ENCODE peak calls at places on chromosomes 2 and 18, in eight cellular contexts. N, M, H, R, C, K, J and P are unnamed samples.
A peak's percentile ranks its signal among the peaks of the same experiment; 100 is the strongest.

GRCh38 chr2:73285162-73285739 is 973 bp upstream of the FBXO41 start:
- DNase-seq in N (peak; percentile 31), H (no peak), C (peak; percentile 5), J (no peak), K (peak; percentile 93), M (peak; percentile 74), R (no peak), P (no peak)

GRCh38 chr2:11873346-11873745 is 126.9 kb downstream of the LPIN1 start:
- DNase-seq in M (no peak), C (no peak), J (no peak), N (no peak), R (no peak), K (no peak), H (no peak), P (no peak)

GRCh38 chr18:75208055-75208835 is 694 bp downstream of the PTGR3 start:
- DNase-seq in K (peak; percentile 57), C (peak; percentile 60), R (peak; percentile 72), N (peak; percentile 41), H (peak; percentile 71), J (peak; percentile 79), M (peak; percentile 78), P (no peak)

GRCh38 chr2:240078631-240079030 is 25.3 kb upstream of the OR6B3 start:
- DNase-seq in H (no peak), J (no peak), M (no peak), K (no peak), C (no peak), N (no peak), R (no peak), P (no peak)

GRCh38 chr2:11177871-11178598 is 22.8 kb downstream of the SLC66A3 start:
- DNase-seq in J (peak; percentile 56), C (no peak), M (no peak), K (peak; percentile 15), N (no peak), R (no peak), H (peak; percentile 37), P (no peak)

GRCh38 chr18:60838677-60839076 is 466.1 kb upstream of the MC4R start:
- DNase-seq in K (no peak), H (no peak), J (no peak), N (no peak), M (no peak), R (no peak), C (no peak), P (no peak)

GRCh38 chr2:239462671-239463506 is 62.1 kb upstream of the HDAC4 start:
- DNase-seq in J (no peak), R (no peak), K (no peak), M (peak; percentile 40), H (no peak), N (no peak), C (no peak), P (peak; percentile 62)

GRCh38 chr18:77068321-77068841 is 64.2 kb downstream of the MBP start:
- DNase-seq in M (peak; percentile 56), R (no peak), H (peak; percentile 74), N (peak; percentile 55), J (no peak), C (no peak), K (peak; percentile 75), P (no peak)

GRCh38 chr18:57764087-57764486 is 39.0 kb downstream of the ATP8B1 start:
- DNase-seq in K (no peak), J (no peak), N (no peak), M (no peak), R (no peak), C (no peak), H (no peak), P (no peak)

GRCh38 chr18:40708726-40709125 is 1246.3 kb upstream of the PIK3C3 start:
- DNase-seq in H (peak; percentile 10), N (no peak), K (no peak), C (no peak), J (no peak), M (no peak), R (no peak), P (no peak)

GRCh38 chr2:171521361-171522056 is 765 bp upstream of the CYBRD1 start:
- DNase-seq in J (no peak), H (no peak), K (no peak), R (no peak), N (no peak), M (no peak), C (no peak), P (no peak)

GRCh38 chr2:85174943-85175342 is 41.8 kb downstream of the TCF7L1 start:
- DNase-seq in H (no peak), R (no peak), J (peak; percentile 63), M (no peak), K (no peak), N (no peak), C (no peak), P (no peak)

GRCh38 chr2:20962939-20963543 is 80.8 kb downstream of the APOB start:
- DNase-seq in N (peak; percentile 61), H (peak; percentile 21), M (peak; percentile 89), C (peak; percentile 73), J (peak; percentile 18), R (peak; percentile 88), K (peak; percentile 79), P (no peak)

GRCh38 chr18:2672410-2672809 is 16.9 kb downstream of the SMCHD1 start:
- DNase-seq in J (no peak), H (no peak), K (no peak), M (no peak), R (no peak), C (no peak), N (no peak), P (no peak)